ENCODE peak calls at places on chromosomes 6 and 20, in six cellular contexts. One of them, this sample, is unnamed.
A peak's percentile ranks its signal among the peaks of the same experiment; 100 is the strongest.

GRCh38 chr6:947235-947934 is 254.4 kb upstream of the EXOC2 start:
- DNase-seq in A549: no peak
- DNase-seq in GM23338: no peak
- DNase-seq in HCT116: no peak
- DNase-seq in SK-N-SH: no peak
- DNase-seq in HepG2: no peak
- DNase-seq in this sample: no peak

GRCh38 chr6:89984926-89985743 is 90.9 kb downstream of the GJA10 start:
- DNase-seq in A549: no peak
- DNase-seq in GM23338: no peak
- DNase-seq in HCT116: no peak
- DNase-seq in SK-N-SH: peak; percentile 83
- DNase-seq in HepG2: no peak
- DNase-seq in this sample: no peak

GRCh38 chr20:3661836-3662665 is 1.1 kb downstream of the GFRA4 start:
- DNase-seq in A549: no peak
- DNase-seq in GM23338: no peak
- DNase-seq in HCT116: no peak
- DNase-seq in SK-N-SH: no peak
- DNase-seq in HepG2: no peak
- DNase-seq in this sample: no peak

GRCh38 chr20:14142171-14142570 is 146.9 kb downstream of the MACROD2 start:
- DNase-seq in A549: peak; percentile 79
- DNase-seq in GM23338: peak; percentile 88
- DNase-seq in HCT116: peak; percentile 29
- DNase-seq in SK-N-SH: peak; percentile 66
- DNase-seq in HepG2: peak; percentile 47
- DNase-seq in this sample: peak; percentile 2

GRCh38 chr20:25496165-25496967 is 88.9 kb downstream of the GINS1 start:
- DNase-seq in A549: no peak
- DNase-seq in GM23338: no peak
- DNase-seq in HCT116: no peak
- DNase-seq in SK-N-SH: no peak
- DNase-seq in HepG2: no peak
- DNase-seq in this sample: no peak

GRCh38 chr6:101830501-101831031 is 437.1 kb downstream of the GRIK2 start:
- DNase-seq in A549: no peak
- DNase-seq in GM23338: no peak
- DNase-seq in HCT116: no peak
- DNase-seq in SK-N-SH: no peak
- DNase-seq in HepG2: no peak
- DNase-seq in this sample: no peak

GRCh38 chr6:11729083-11729482 is 49.5 kb downstream of the ADTRP start:
- DNase-seq in A549: no peak
- DNase-seq in GM23338: no peak
- DNase-seq in HCT116: no peak
- DNase-seq in SK-N-SH: no peak
- DNase-seq in HepG2: no peak
- DNase-seq in this sample: no peak

GRCh38 chr20:53804920-53805894 is 211.6 kb upstream of the ZNF217 start:
- DNase-seq in A549: peak; percentile 80
- DNase-seq in GM23338: no peak
- DNase-seq in HCT116: no peak
- DNase-seq in SK-N-SH: no peak
- DNase-seq in HepG2: no peak
- DNase-seq in this sample: no peak

GRCh38 chr6:33983109-33983475 is 162.8 kb downstream of the GRM4 start:
- DNase-seq in A549: peak; percentile 58
- DNase-seq in GM23338: no peak
- DNase-seq in HCT116: peak; percentile 79
- DNase-seq in SK-N-SH: peak; percentile 36
- DNase-seq in HepG2: peak; percentile 61
- DNase-seq in this sample: peak; percentile 47

GRCh38 chr20:22389836-22390542 is 194.4 kb downstream of the FOXA2 start:
- DNase-seq in A549: peak; percentile 89
- DNase-seq in GM23338: peak; percentile 83
- DNase-seq in HCT116: peak; percentile 94
- DNase-seq in SK-N-SH: no peak
- DNase-seq in HepG2: peak; percentile 46
- DNase-seq in this sample: no peak

GRCh38 chr6:152263582-152263981 is 373.6 kb downstream of the SYNE1 start:
- DNase-seq in A549: no peak
- DNase-seq in GM23338: no peak
- DNase-seq in HCT116: no peak
- DNase-seq in SK-N-SH: no peak
- DNase-seq in HepG2: no peak
- DNase-seq in this sample: no peak

GRCh38 chr6:53984581-53984980 is 126.7 kb upstream of the MLIP start:
- DNase-seq in A549: peak; percentile 18
- DNase-seq in GM23338: no peak
- DNase-seq in HCT116: no peak
- DNase-seq in SK-N-SH: no peak
- DNase-seq in HepG2: no peak
- DNase-seq in this sample: no peak

GRCh38 chr20:60060593-60060992 is 102.4 kb downstream of the CDH26 start:
- DNase-seq in A549: no peak
- DNase-seq in GM23338: no peak
- DNase-seq in HCT116: no peak
- DNase-seq in SK-N-SH: no peak
- DNase-seq in HepG2: no peak
- DNase-seq in this sample: peak; percentile 63

GRCh38 chr20:52049001-52049731 is 142.4 kb downstream of the ZFP64 start:
- DNase-seq in A549: no peak
- DNase-seq in GM23338: peak; percentile 60
- DNase-seq in HCT116: no peak
- DNase-seq in SK-N-SH: no peak
- DNase-seq in HepG2: no peak
- DNase-seq in this sample: no peak

GRCh38 chr20:9551808-9552550 is 37.6 kb downstream of the LAMP5 start:
- DNase-seq in A549: peak; percentile 16
- DNase-seq in GM23338: no peak
- DNase-seq in HCT116: no peak
- DNase-seq in SK-N-SH: no peak
- DNase-seq in HepG2: no peak
- DNase-seq in this sample: peak; percentile 69

GRCh38 chr6:41901882-41902519 is 6.8 kb upstream of the USP49 start:
- DNase-seq in A549: peak; percentile 52
- DNase-seq in GM23338: peak; percentile 44
- DNase-seq in HCT116: no peak
- DNase-seq in SK-N-SH: no peak
- DNase-seq in HepG2: no peak
- DNase-seq in this sample: no peak

GRCh38 chr6:166514196-166514595 is 72.3 kb downstream of the RAMACL start:
- DNase-seq in A549: no peak
- DNase-seq in GM23338: peak; percentile 51
- DNase-seq in HCT116: no peak
- DNase-seq in SK-N-SH: no peak
- DNase-seq in HepG2: no peak
- DNase-seq in this sample: no peak

GRCh38 chr20:23654005-23654404 is 16.2 kb upstream of the CST3 start:
- DNase-seq in A549: no peak
- DNase-seq in GM23338: no peak
- DNase-seq in HCT116: no peak
- DNase-seq in SK-N-SH: no peak
- DNase-seq in HepG2: no peak
- DNase-seq in this sample: no peak

GRCh38 chr6:64049736-64050135 is 414.1 kb downstream of the PHF3 start:
- DNase-seq in A549: no peak
- DNase-seq in GM23338: no peak
- DNase-seq in HCT116: no peak
- DNase-seq in SK-N-SH: no peak
- DNase-seq in HepG2: no peak
- DNase-seq in this sample: no peak

GRCh38 chr20:17699931-17700351 is at the start of gene BANF2:
- DNase-seq in A549: no peak
- DNase-seq in GM23338: no peak
- DNase-seq in HCT116: no peak
- DNase-seq in SK-N-SH: no peak
- DNase-seq in HepG2: no peak
- DNase-seq in this sample: no peak

GRCh38 chr20:13784271-13784892 is 337 bp downstream of the ESF1 start:
- DNase-seq in A549: no peak
- DNase-seq in GM23338: no peak
- DNase-seq in HCT116: no peak
- DNase-seq in SK-N-SH: peak; percentile 66
- DNase-seq in HepG2: no peak
- DNase-seq in this sample: no peak

GRCh38 chr6:149473080-149474052 is 11.4 kb downstream of the ZC3H12D start:
- DNase-seq in A549: peak; percentile 41
- DNase-seq in GM23338: no peak
- DNase-seq in HCT116: no peak
- DNase-seq in SK-N-SH: no peak
- DNase-seq in HepG2: peak; percentile 65
- DNase-seq in this sample: peak; percentile 31

GRCh38 chr6:26017567-26017966 is 55.0 kb downstream of the TRIM38 start:
- DNase-seq in A549: no peak
- DNase-seq in GM23338: peak; percentile 72
- DNase-seq in HCT116: no peak
- DNase-seq in SK-N-SH: no peak
- DNase-seq in HepG2: no peak
- DNase-seq in this sample: no peak

GRCh38 chr20:46625875-46626373 is 25.3 kb downstream of the SLC13A3 start:
- DNase-seq in A549: no peak
- DNase-seq in GM23338: no peak
- DNase-seq in HCT116: no peak
- DNase-seq in SK-N-SH: no peak
- DNase-seq in HepG2: no peak
- DNase-seq in this sample: no peak

GRCh38 chr6:128478230-128479047 is 42.0 kb downstream of the PTPRK start:
- DNase-seq in A549: no peak
- DNase-seq in GM23338: no peak
- DNase-seq in HCT116: no peak
- DNase-seq in SK-N-SH: no peak
- DNase-seq in HepG2: no peak
- DNase-seq in this sample: no peak
- H3K4me3 ChIP-seq in A549: no peak overlapping the region
- H3K4me3 ChIP-seq in GM23338: no peak overlapping the region
- H3K4me3 ChIP-seq in HCT116: no peak overlapping the region
- H3K4me3 ChIP-seq in SK-N-SH: no peak overlapping the region
- H3K4me3 ChIP-seq in HepG2: no peak overlapping the region
- H3K4me3 ChIP-seq in this sample: no peak overlapping the region

GRCh38 chr20:20060234-20060998 is 8.1 kb downstream of the CFAP61 start:
- DNase-seq in A549: no peak
- DNase-seq in GM23338: no peak
- DNase-seq in HCT116: no peak
- DNase-seq in SK-N-SH: no peak
- DNase-seq in HepG2: no peak
- DNase-seq in this sample: no peak
- TF ChIP-seq REST in A549: no peak
- TF ChIP-seq REST in GM23338: no peak
- TF ChIP-seq REST in HCT116: no peak
- TF ChIP-seq REST in SK-N-SH: no peak
- TF ChIP-seq REST in HepG2: no peak
- TF ChIP-seq REST in this sample: no peak

GRCh38 chr6:100712997-100713396 is 168.1 kb downstream of the ASCC3 start:
- DNase-seq in A549: no peak
- DNase-seq in GM23338: no peak
- DNase-seq in HCT116: no peak
- DNase-seq in SK-N-SH: no peak
- DNase-seq in HepG2: no peak
- DNase-seq in this sample: no peak
- H3K4me3 ChIP-seq in A549: no peak overlapping the region
- H3K4me3 ChIP-seq in GM23338: no peak overlapping the region
- H3K4me3 ChIP-seq in HCT116: no peak overlapping the region
- H3K4me3 ChIP-seq in SK-N-SH: no peak overlapping the region
- H3K4me3 ChIP-seq in HepG2: no peak overlapping the region
- H3K4me3 ChIP-seq in this sample: no peak overlapping the region

GRCh38 chr6:151242420-151242841 is 2.7 kb downstream of the AKAP12 start:
- DNase-seq in A549: no peak
- DNase-seq in GM23338: no peak
- DNase-seq in HCT116: no peak
- DNase-seq in SK-N-SH: no peak
- DNase-seq in HepG2: no peak
- DNase-seq in this sample: no peak

GRCh38 chr6:151239603-151240035 is at the start of gene AKAP12:
- DNase-seq in A549: peak; percentile 28
- DNase-seq in GM23338: peak; percentile 76
- DNase-seq in HCT116: no peak
- DNase-seq in SK-N-SH: no peak
- DNase-seq in HepG2: no peak
- DNase-seq in this sample: no peak

GRCh38 chr6:151240861-151241642 is 1.3 kb downstream of the AKAP12 start:
- DNase-seq in A549: peak; percentile 54
- DNase-seq in GM23338: peak; percentile 71
- DNase-seq in HCT116: no peak
- DNase-seq in SK-N-SH: peak; percentile 81
- DNase-seq in HepG2: no peak
- DNase-seq in this sample: no peak

GRCh38 chr6:151240036-151240685 is 394 bp downstream of the AKAP12 start:
- DNase-seq in A549: peak; percentile 73
- DNase-seq in GM23338: peak; percentile 96
- DNase-seq in HCT116: peak; percentile 59
- DNase-seq in SK-N-SH: peak; percentile 84
- DNase-seq in HepG2: no peak
- DNase-seq in this sample: no peak

DNA sequence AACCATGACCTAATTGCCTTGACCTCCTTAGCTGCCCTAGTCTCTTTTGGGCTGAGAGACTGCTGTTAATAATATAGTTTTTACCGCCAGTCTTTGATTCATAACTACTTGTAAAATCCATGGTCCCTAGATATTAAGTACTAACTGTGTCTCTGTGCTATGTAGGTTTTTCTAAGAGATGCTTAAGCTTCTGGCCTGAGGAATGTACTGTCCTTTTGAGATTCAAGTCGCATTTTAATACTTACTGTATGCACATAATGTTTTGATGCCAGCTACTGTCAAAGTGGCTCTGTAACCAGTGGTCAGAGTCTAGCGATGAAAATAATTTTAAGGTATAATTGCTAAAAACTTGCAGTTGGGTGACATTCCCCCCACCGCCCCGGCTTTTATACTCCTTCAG is 2.1 kb downstream of the AKAP12 start:
- DNase-seq in A549: no peak
- DNase-seq in GM23338: no peak
- DNase-seq in HCT116: no peak
- DNase-seq in SK-N-SH: no peak
- DNase-seq in HepG2: no peak
- DNase-seq in this sample: no peak
- TF ChIP-seq REST in A549: no peak
- TF ChIP-seq REST in GM23338: no peak
- TF ChIP-seq REST in HCT116: no peak
- TF ChIP-seq REST in SK-N-SH: no peak
- TF ChIP-seq REST in HepG2: no peak
- TF ChIP-seq REST in this sample: no peak

DNA sequence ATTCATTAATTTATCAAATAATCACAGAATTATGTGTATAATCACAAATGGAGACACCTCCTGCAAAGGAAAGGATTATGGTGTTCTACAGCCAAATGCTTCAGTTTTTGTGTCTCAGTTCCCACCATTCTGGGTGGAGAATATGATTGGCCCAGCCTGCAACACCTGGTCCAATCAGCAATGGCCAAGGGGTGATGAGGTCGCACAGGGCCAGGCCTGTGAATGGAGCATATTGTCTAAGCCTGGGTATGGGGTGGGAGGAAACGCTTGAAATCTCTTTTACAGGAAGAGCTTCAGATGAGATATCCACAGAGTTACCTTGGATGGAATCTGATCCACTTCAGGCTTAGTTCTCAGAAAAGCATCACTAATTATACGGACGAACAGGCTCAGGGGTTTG is 271.6 kb downstream of the DHX35 start:
- DNase-seq in A549: no peak
- DNase-seq in GM23338: no peak
- DNase-seq in HCT116: no peak
- DNase-seq in SK-N-SH: no peak
- DNase-seq in HepG2: no peak
- DNase-seq in this sample: no peak
- H3K4me3 ChIP-seq in A549: no peak overlapping the region
- H3K4me3 ChIP-seq in GM23338: no peak overlapping the region
- H3K4me3 ChIP-seq in HCT116: no peak overlapping the region
- H3K4me3 ChIP-seq in SK-N-SH: no peak overlapping the region
- H3K4me3 ChIP-seq in HepG2: no peak overlapping the region
- H3K4me3 ChIP-seq in this sample: no peak overlapping the region